ENCODE peak calls at places on chromosome 22, in five cellular contexts. Z, S, Y, H and U are unnamed samples.

GRCh38 chr22:49973018-49973965 is 12.7 kb downstream of the PIM3 start:
- DNase-seq in S (no peak), Y (no peak), Z (peak; percentile 23), H (no peak), U (no peak)

GRCh38 chr22:28544431-28544868 is 135.2 kb downstream of the TTC28 start:
- DNase-seq in Y (no peak), Z (no peak), S (no peak), H (no peak), U (no peak)

GRCh38 chr22:30158277-30158676 is 78.0 kb downstream of the HORMAD2 start:
- DNase-seq in Z (no peak), Y (no peak), S (no peak), H (no peak), U (no peak)

GRCh38 chr22:46066691-46067090 is 83.6 kb upstream of the PPARA start:
- DNase-seq in S (no peak), Y (no peak), H (no peak), Z (no peak), U (no peak)

GRCh38 chr22:46007003-46007847 is 30.3 kb upstream of the WNT7B start:
- DNase-seq in Z (no peak), S (no peak), H (no peak), Y (no peak), U (no peak)

GRCh38 chr22:49381595-49382450 is 445.9 kb downstream of the BRD1 start:
- DNase-seq in Z (no peak), H (no peak), Y (no peak), S (no peak), U (peak; percentile 15)

GRCh38 chr22:28582806-28583205 is 96.8 kb downstream of the TTC28 start:
- DNase-seq in Z (no peak), Y (no peak), S (no peak), H (no peak), U (no peak)

GRCh38 chr22:25448435-25449051 is 115.9 kb upstream of the GRK3 start:
- DNase-seq in Z (peak; percentile 36), H (peak; percentile 9), Y (no peak), S (no peak), U (peak; percentile 56)